ENCODE peak calls at places on chromosomes 1 and 21, in seven cellular contexts. Y is Caco-2, E is NCI-H1694, M is HFFc6, K is OCI-LY7, I is LHCN-M2, O is retina. W is an unnamed sample.

GRCh38 chr1:176888471-176889032 is 276.0 kb downstream of the ASTN1 start:
- DNase-seq in K (no peak), M (no peak), O (no peak), I (no peak), E (no peak), Y (no peak), W (no peak)

GRCh38 chr1:86990826-86991225 is 76.4 kb downstream of the HS2ST1 start:
- DNase-seq in I (no peak), M (no peak), Y (no peak), K (no peak), E (no peak), O (no peak), W (no peak)

GRCh38 chr1:48572632-48573258 is 100.7 kb upstream of the SPATA6 start:
- DNase-seq in Y (peak), O (peak), M (no peak), I (peak), E (peak), K (peak), W (peak)

GRCh38 chr1:203771901-203772301 is 6.9 kb downstream of the LAX1 start:
- DNase-seq in K (no peak), O (no peak), E (no peak), Y (no peak), M (no peak), I (peak), W (no peak)

GRCh38 chr1:204254031-204254661 is 40.4 kb upstream of the GOLT1A start:
- DNase-seq in M (peak), E (no peak), O (peak), Y (peak), I (peak), K (no peak), W (peak)

GRCh38 chr1:1079408-1080121 is 5.5 kb upstream of the RNF223 start:
- DNase-seq in K (no peak), E (peak), Y (peak), I (peak), M (peak), O (peak), W (peak)

GRCh38 chr1:46098043-46098712 is 34.3 kb downstream of the PIK3R3 start:
- DNase-seq in M (no peak), Y (no peak), E (no peak), O (no peak), I (peak), K (no peak), W (no peak)

GRCh38 chr1:209517651-209518050 is 65.9 kb upstream of the CAMK1G start:
- DNase-seq in Y (no peak), E (no peak), K (no peak), I (no peak), O (no peak), M (no peak), W (no peak)

GRCh38 chr1:151184211-151184610 is 5.8 kb downstream of the VPS72 start:
- DNase-seq in O (no peak), I (no peak), M (no peak), K (no peak), Y (no peak), E (no peak), W (no peak)

GRCh38 chr1:37574834-37575479 is 18.2 kb downstream of the DNALI1 start:
- DNase-seq in Y (no peak), E (no peak), I (peak), K (no peak), M (peak), O (no peak), W (no peak)

GRCh38 chr1:159827549-159827948 is 876 bp downstream of the SLAMF8 start:
- DNase-seq in K (no peak), E (no peak), I (no peak), O (no peak), Y (no peak), M (no peak), W (no peak)

GRCh38 chr21:42093991-42094417 is 22.9 kb downstream of the UMODL1 start:
- DNase-seq in E (peak), I (peak), K (no peak), O (peak), M (peak), Y (no peak), W (no peak)

GRCh38 chr1:23167353-23168078 is 1.1 kb downstream of the LUZP1 start:
- DNase-seq in O (peak), K (peak), I (peak), M (peak), Y (peak), E (no peak), W (peak)